ENCODE peak calls at places on chromosomes 7 and 10, in six cellular contexts. One of them, this sample, is unnamed.
A peak's percentile ranks its signal among the peaks of the same experiment; 100 is the strongest.

GRCh38 chr7:77351539-77352004 is 64.6 kb downstream of the GSAP start:
- DNase-seq in C1 segment of cervical spinal cord: no peak
- DNase-seq in caudate nucleus: no peak
- DNase-seq in sigmoid colon: no peak
- DNase-seq in suprapubic skin: no peak
- DNase-seq in activated T-cell treated with anti-CD3 and anti-CD28 coated beads for 1 hour: peak; percentile 23
- DNase-seq in this sample: no peak

GRCh38 chr10:49076741-49077521 is 38.4 kb downstream of the VSTM4 start:
- DNase-seq in sigmoid colon: no peak
- DNase-seq in C1 segment of cervical spinal cord: no peak
- DNase-seq in activated T-cell treated with anti-CD3 and anti-CD28 coated beads for 1 hour: no peak
- DNase-seq in suprapubic skin: no peak
- DNase-seq in caudate nucleus: no peak
- DNase-seq in this sample: no peak

GRCh38 chr10:93875032-93875358 is 18.8 kb upstream of the SLC35G1 start:
- DNase-seq in caudate nucleus: no peak
- DNase-seq in activated T-cell treated with anti-CD3 and anti-CD28 coated beads for 1 hour: no peak
- DNase-seq in sigmoid colon: no peak
- DNase-seq in C1 segment of cervical spinal cord: no peak
- DNase-seq in suprapubic skin: no peak
- DNase-seq in this sample: no peak

GRCh38 chr7:159197066-159197975 is 52.7 kb upstream of the VIPR2 start:
- DNase-seq in activated T-cell treated with anti-CD3 and anti-CD28 coated beads for 1 hour: no peak
- DNase-seq in C1 segment of cervical spinal cord: no peak
- DNase-seq in caudate nucleus: no peak
- DNase-seq in suprapubic skin: no peak
- DNase-seq in sigmoid colon: no peak
- DNase-seq in this sample: no peak

GRCh38 chr10:100510533-100511308 is 8.9 kb downstream of the SEC31B start:
- DNase-seq in caudate nucleus: no peak
- DNase-seq in C1 segment of cervical spinal cord: no peak
- DNase-seq in activated T-cell treated with anti-CD3 and anti-CD28 coated beads for 1 hour: peak; percentile 39
- DNase-seq in suprapubic skin: no peak
- DNase-seq in sigmoid colon: no peak
- DNase-seq in this sample: no peak

GRCh38 chr7:27095897-27096755 is at the start of gene HOXA1:
- DNase-seq in C1 segment of cervical spinal cord: peak; percentile 58
- DNase-seq in activated T-cell treated with anti-CD3 and anti-CD28 coated beads for 1 hour: peak; percentile 47
- DNase-seq in caudate nucleus: no peak
- DNase-seq in sigmoid colon: peak; percentile 93
- DNase-seq in suprapubic skin: peak; percentile 89
- DNase-seq in this sample: no peak

GRCh38 chr7:46259947-46260346 is 338.9 kb upstream of the IGFBP3 start:
- DNase-seq in suprapubic skin: no peak
- DNase-seq in caudate nucleus: no peak
- DNase-seq in sigmoid colon: no peak
- DNase-seq in activated T-cell treated with anti-CD3 and anti-CD28 coated beads for 1 hour: no peak
- DNase-seq in C1 segment of cervical spinal cord: no peak
- DNase-seq in this sample: no peak

GRCh38 chr10:109205929-109206585 is 717.3 kb downstream of the XPNPEP1 start:
- DNase-seq in caudate nucleus: no peak
- DNase-seq in sigmoid colon: no peak
- DNase-seq in C1 segment of cervical spinal cord: no peak
- DNase-seq in activated T-cell treated with anti-CD3 and anti-CD28 coated beads for 1 hour: no peak
- DNase-seq in suprapubic skin: no peak
- DNase-seq in this sample: no peak

GRCh38 chr7:19107392-19108147 is 9.9 kb downstream of the TWIST1 start:
- DNase-seq in sigmoid colon: peak; percentile 73
- DNase-seq in caudate nucleus: no peak
- DNase-seq in C1 segment of cervical spinal cord: no peak
- DNase-seq in suprapubic skin: peak; percentile 78
- DNase-seq in activated T-cell treated with anti-CD3 and anti-CD28 coated beads for 1 hour: no peak
- DNase-seq in this sample: no peak

GRCh38 chr7:27162930-27163775 is 2.2 kb downstream of the HOXA9 start:
- DNase-seq in activated T-cell treated with anti-CD3 and anti-CD28 coated beads for 1 hour: no peak
- DNase-seq in caudate nucleus: no peak
- DNase-seq in C1 segment of cervical spinal cord: no peak
- DNase-seq in suprapubic skin: peak; percentile 56
- DNase-seq in sigmoid colon: peak; percentile 50
- DNase-seq in this sample: no peak